ENCODE peak calls at places on chromosomes 11 and 22, in seven cellular contexts. One of them, this sample, is unnamed.

GRCh38 chr22:31661851-31662667 is at the start of gene PISD:
- DNase-seq in NCI-H146: peak
- DNase-seq in stimulated activated CD4-positive, alpha-beta T cell treated with anti-CD3 and anti-CD28 coated beads, Interleukin-2, amount 100 ng/mL, for 4 hours: peak
- DNase-seq in epithelial cell of prostate: peak
- DNase-seq in iPS-NIHi11: peak
- DNase-seq in 8988T: peak
- DNase-seq in colonic mucosa: peak
- DNase-seq in this sample: peak

GRCh38 chr11:73287400-73288101 is 15.4 kb downstream of the P2RY6 start:
- DNase-seq in 8988T: no peak
- DNase-seq in stimulated activated CD4-positive, alpha-beta T cell treated with anti-CD3 and anti-CD28 coated beads, Interleukin-2, amount 100 ng/mL, for 4 hours: no peak
- DNase-seq in colonic mucosa: no peak
- DNase-seq in iPS-NIHi11: no peak
- DNase-seq in epithelial cell of prostate: no peak
- DNase-seq in NCI-H146: no peak
- DNase-seq in this sample: no peak

GRCh38 chr11:57340228-57340627 is 2.1 kb downstream of the P2RX3 start:
- DNase-seq in 8988T: no peak
- DNase-seq in colonic mucosa: no peak
- DNase-seq in iPS-NIHi11: peak
- DNase-seq in NCI-H146: no peak
- DNase-seq in epithelial cell of prostate: no peak
- DNase-seq in stimulated activated CD4-positive, alpha-beta T cell treated with anti-CD3 and anti-CD28 coated beads, Interleukin-2, amount 100 ng/mL, for 4 hours: no peak
- DNase-seq in this sample: no peak

GRCh38 chr11:128291043-128291442 is 296.3 kb downstream of the ETS1 start:
- DNase-seq in NCI-H146: peak
- DNase-seq in stimulated activated CD4-positive, alpha-beta T cell treated with anti-CD3 and anti-CD28 coated beads, Interleukin-2, amount 100 ng/mL, for 4 hours: no peak
- DNase-seq in epithelial cell of prostate: no peak
- DNase-seq in 8988T: no peak
- DNase-seq in iPS-NIHi11: no peak
- DNase-seq in colonic mucosa: no peak
- DNase-seq in this sample: no peak

GRCh38 chr22:37117092-37117491 is 7.6 kb upstream of the TMPRSS6 start:
- DNase-seq in iPS-NIHi11: no peak
- DNase-seq in stimulated activated CD4-positive, alpha-beta T cell treated with anti-CD3 and anti-CD28 coated beads, Interleukin-2, amount 100 ng/mL, for 4 hours: no peak
- DNase-seq in epithelial cell of prostate: no peak
- DNase-seq in colonic mucosa: no peak
- DNase-seq in 8988T: no peak
- DNase-seq in NCI-H146: no peak
- DNase-seq in this sample: no peak

GRCh38 chr11:111743700-111744099 is 22.5 kb downstream of the PPP2R1B start:
- DNase-seq in iPS-NIHi11: no peak
- DNase-seq in 8988T: no peak
- DNase-seq in epithelial cell of prostate: no peak
- DNase-seq in NCI-H146: no peak
- DNase-seq in stimulated activated CD4-positive, alpha-beta T cell treated with anti-CD3 and anti-CD28 coated beads, Interleukin-2, amount 100 ng/mL, for 4 hours: no peak
- DNase-seq in colonic mucosa: no peak
- DNase-seq in this sample: no peak

GRCh38 chr11:61041755-61042518 is 60.4 kb upstream of the CD5 start:
- DNase-seq in 8988T: no peak
- DNase-seq in epithelial cell of prostate: no peak
- DNase-seq in NCI-H146: peak
- DNase-seq in iPS-NIHi11: peak
- DNase-seq in colonic mucosa: peak
- DNase-seq in stimulated activated CD4-positive, alpha-beta T cell treated with anti-CD3 and anti-CD28 coated beads, Interleukin-2, amount 100 ng/mL, for 4 hours: peak
- DNase-seq in this sample: no peak

GRCh38 chr22:35761037-35761436 is 43.4 kb downstream of the APOL5 start:
- DNase-seq in NCI-H146: no peak
- DNase-seq in 8988T: no peak
- DNase-seq in colonic mucosa: no peak
- DNase-seq in stimulated activated CD4-positive, alpha-beta T cell treated with anti-CD3 and anti-CD28 coated beads, Interleukin-2, amount 100 ng/mL, for 4 hours: no peak
- DNase-seq in epithelial cell of prostate: no peak
- DNase-seq in iPS-NIHi11: peak
- DNase-seq in this sample: no peak

GRCh38 chr11:6096417-6096816 is 11.1 kb upstream of the OR56B4 start:
- DNase-seq in iPS-NIHi11: no peak
- DNase-seq in NCI-H146: no peak
- DNase-seq in colonic mucosa: no peak
- DNase-seq in epithelial cell of prostate: no peak
- DNase-seq in stimulated activated CD4-positive, alpha-beta T cell treated with anti-CD3 and anti-CD28 coated beads, Interleukin-2, amount 100 ng/mL, for 4 hours: no peak
- DNase-seq in 8988T: no peak
- DNase-seq in this sample: no peak

GRCh38 chr22:40709752-40710413 is 30.6 kb downstream of the MCHR1 start:
- DNase-seq in epithelial cell of prostate: no peak
- DNase-seq in iPS-NIHi11: no peak
- DNase-seq in 8988T: no peak
- DNase-seq in colonic mucosa: no peak
- DNase-seq in stimulated activated CD4-positive, alpha-beta T cell treated with anti-CD3 and anti-CD28 coated beads, Interleukin-2, amount 100 ng/mL, for 4 hours: no peak
- DNase-seq in NCI-H146: no peak
- DNase-seq in this sample: no peak